ENCODE peak calls at places on chromosomes 2 and 18, in seven cellular contexts. One of them, this sample, is unnamed.

GRCh38 chr18:54585743-54586142 is 5.3 kb upstream of the DYNAP start:
- DNase-seq in stimulated activated CD4-positive, alpha-beta T cell treated with anti-CD3 and anti-CD28 coated beads, Interleukin-12 subunit alpha, Interleukin-12 subunit beta, amount 100 ng/mL, for 4 hours: no peak
- DNase-seq in transverse colon: no peak
- DNase-seq in activated CD8-positive, alpha-beta memory T cell treated with anti-CD3 and anti-CD28 coated beads, Interleukin-2, amount 50 U/mL, for 4 hours: no peak
- DNase-seq in HS-27A: no peak
- DNase-seq in activated T-helper 1 cell treated with anti-CD3 and anti-CD28 coated beads, Interleukin-12 subunit alpha, Interleukin-12 subunit beta, Interleukin-2, Interleukin-4 antibody, amounts not matched to agents 30 ng/mL and 10 ng/mL and 1 ng/mL, durations not matched to agents 14 hours and 24 hours and 36 hours: no peak
- DNase-seq in DMS 273 treated with DMSO at 0.1 percent for 48 hours: no peak
- DNase-seq in this sample: no peak

GRCh38 chr2:27636766-27637165 is 7.9 kb downstream of the GPN1 start:
- DNase-seq in stimulated activated CD4-positive, alpha-beta T cell treated with anti-CD3 and anti-CD28 coated beads, Interleukin-12 subunit alpha, Interleukin-12 subunit beta, amount 100 ng/mL, for 4 hours: no peak
- DNase-seq in transverse colon: no peak
- DNase-seq in activated CD8-positive, alpha-beta memory T cell treated with anti-CD3 and anti-CD28 coated beads, Interleukin-2, amount 50 U/mL, for 4 hours: no peak
- DNase-seq in HS-27A: no peak
- DNase-seq in activated T-helper 1 cell treated with anti-CD3 and anti-CD28 coated beads, Interleukin-12 subunit alpha, Interleukin-12 subunit beta, Interleukin-2, Interleukin-4 antibody, amounts not matched to agents 30 ng/mL and 10 ng/mL and 1 ng/mL, durations not matched to agents 14 hours and 24 hours and 36 hours: no peak
- DNase-seq in DMS 273 treated with DMSO at 0.1 percent for 48 hours: no peak
- DNase-seq in this sample: no peak

GRCh38 chr2:11775384-11775783 is 29.0 kb downstream of the LPIN1 start:
- DNase-seq in stimulated activated CD4-positive, alpha-beta T cell treated with anti-CD3 and anti-CD28 coated beads, Interleukin-12 subunit alpha, Interleukin-12 subunit beta, amount 100 ng/mL, for 4 hours: no peak
- DNase-seq in transverse colon: no peak
- DNase-seq in activated CD8-positive, alpha-beta memory T cell treated with anti-CD3 and anti-CD28 coated beads, Interleukin-2, amount 50 U/mL, for 4 hours: no peak
- DNase-seq in HS-27A: no peak
- DNase-seq in activated T-helper 1 cell treated with anti-CD3 and anti-CD28 coated beads, Interleukin-12 subunit alpha, Interleukin-12 subunit beta, Interleukin-2, Interleukin-4 antibody, amounts not matched to agents 30 ng/mL and 10 ng/mL and 1 ng/mL, durations not matched to agents 14 hours and 24 hours and 36 hours: no peak
- DNase-seq in DMS 273 treated with DMSO at 0.1 percent for 48 hours: no peak
- DNase-seq in this sample: no peak

GRCh38 chr18:7902399-7902839 is 335.3 kb downstream of the PTPRM start:
- DNase-seq in stimulated activated CD4-positive, alpha-beta T cell treated with anti-CD3 and anti-CD28 coated beads, Interleukin-12 subunit alpha, Interleukin-12 subunit beta, amount 100 ng/mL, for 4 hours: no peak
- DNase-seq in transverse colon: peak; percentile 29
- DNase-seq in activated CD8-positive, alpha-beta memory T cell treated with anti-CD3 and anti-CD28 coated beads, Interleukin-2, amount 50 U/mL, for 4 hours: no peak
- DNase-seq in HS-27A: no peak
- DNase-seq in activated T-helper 1 cell treated with anti-CD3 and anti-CD28 coated beads, Interleukin-12 subunit alpha, Interleukin-12 subunit beta, Interleukin-2, Interleukin-4 antibody, amounts not matched to agents 30 ng/mL and 10 ng/mL and 1 ng/mL, durations not matched to agents 14 hours and 24 hours and 36 hours: no peak
- DNase-seq in DMS 273 treated with DMSO at 0.1 percent for 48 hours: no peak
- DNase-seq in this sample: no peak

GRCh38 chr2:70443726-70444125 is 109.9 kb downstream of the TGFA start:
- DNase-seq in stimulated activated CD4-positive, alpha-beta T cell treated with anti-CD3 and anti-CD28 coated beads, Interleukin-12 subunit alpha, Interleukin-12 subunit beta, amount 100 ng/mL, for 4 hours: no peak
- DNase-seq in transverse colon: no peak
- DNase-seq in activated CD8-positive, alpha-beta memory T cell treated with anti-CD3 and anti-CD28 coated beads, Interleukin-2, amount 50 U/mL, for 4 hours: no peak
- DNase-seq in HS-27A: no peak
- DNase-seq in activated T-helper 1 cell treated with anti-CD3 and anti-CD28 coated beads, Interleukin-12 subunit alpha, Interleukin-12 subunit beta, Interleukin-2, Interleukin-4 antibody, amounts not matched to agents 30 ng/mL and 10 ng/mL and 1 ng/mL, durations not matched to agents 14 hours and 24 hours and 36 hours: no peak
- DNase-seq in DMS 273 treated with DMSO at 0.1 percent for 48 hours: no peak
- DNase-seq in this sample: no peak

GRCh38 chr2:66522591-66523379 is 87.9 kb downstream of the MEIS1 start:
- DNase-seq in stimulated activated CD4-positive, alpha-beta T cell treated with anti-CD3 and anti-CD28 coated beads, Interleukin-12 subunit alpha, Interleukin-12 subunit beta, amount 100 ng/mL, for 4 hours: no peak
- DNase-seq in transverse colon: no peak
- DNase-seq in activated CD8-positive, alpha-beta memory T cell treated with anti-CD3 and anti-CD28 coated beads, Interleukin-2, amount 50 U/mL, for 4 hours: no peak
- DNase-seq in HS-27A: no peak
- DNase-seq in activated T-helper 1 cell treated with anti-CD3 and anti-CD28 coated beads, Interleukin-12 subunit alpha, Interleukin-12 subunit beta, Interleukin-2, Interleukin-4 antibody, amounts not matched to agents 30 ng/mL and 10 ng/mL and 1 ng/mL, durations not matched to agents 14 hours and 24 hours and 36 hours: no peak
- DNase-seq in DMS 273 treated with DMSO at 0.1 percent for 48 hours: no peak
- DNase-seq in this sample: no peak

GRCh38 chr18:48490641-48491040 is 48.2 kb upstream of the CTIF start:
- DNase-seq in stimulated activated CD4-positive, alpha-beta T cell treated with anti-CD3 and anti-CD28 coated beads, Interleukin-12 subunit alpha, Interleukin-12 subunit beta, amount 100 ng/mL, for 4 hours: no peak
- DNase-seq in transverse colon: no peak
- DNase-seq in activated CD8-positive, alpha-beta memory T cell treated with anti-CD3 and anti-CD28 coated beads, Interleukin-2, amount 50 U/mL, for 4 hours: no peak
- DNase-seq in HS-27A: no peak
- DNase-seq in activated T-helper 1 cell treated with anti-CD3 and anti-CD28 coated beads, Interleukin-12 subunit alpha, Interleukin-12 subunit beta, Interleukin-2, Interleukin-4 antibody, amounts not matched to agents 30 ng/mL and 10 ng/mL and 1 ng/mL, durations not matched to agents 14 hours and 24 hours and 36 hours: no peak
- DNase-seq in DMS 273 treated with DMSO at 0.1 percent for 48 hours: no peak
- DNase-seq in this sample: no peak

GRCh38 chr2:187527262-187527661 is 27.0 kb downstream of the TFPI start:
- DNase-seq in stimulated activated CD4-positive, alpha-beta T cell treated with anti-CD3 and anti-CD28 coated beads, Interleukin-12 subunit alpha, Interleukin-12 subunit beta, amount 100 ng/mL, for 4 hours: no peak
- DNase-seq in transverse colon: no peak
- DNase-seq in activated CD8-positive, alpha-beta memory T cell treated with anti-CD3 and anti-CD28 coated beads, Interleukin-2, amount 50 U/mL, for 4 hours: no peak
- DNase-seq in HS-27A: no peak
- DNase-seq in activated T-helper 1 cell treated with anti-CD3 and anti-CD28 coated beads, Interleukin-12 subunit alpha, Interleukin-12 subunit beta, Interleukin-2, Interleukin-4 antibody, amounts not matched to agents 30 ng/mL and 10 ng/mL and 1 ng/mL, durations not matched to agents 14 hours and 24 hours and 36 hours: no peak
- DNase-seq in DMS 273 treated with DMSO at 0.1 percent for 48 hours: no peak
- DNase-seq in this sample: no peak

GRCh38 chr2:161946489-161947107 is 127.4 kb downstream of the DPP4 start:
- DNase-seq in stimulated activated CD4-positive, alpha-beta T cell treated with anti-CD3 and anti-CD28 coated beads, Interleukin-12 subunit alpha, Interleukin-12 subunit beta, amount 100 ng/mL, for 4 hours: no peak
- DNase-seq in transverse colon: no peak
- DNase-seq in activated CD8-positive, alpha-beta memory T cell treated with anti-CD3 and anti-CD28 coated beads, Interleukin-2, amount 50 U/mL, for 4 hours: no peak
- DNase-seq in HS-27A: no peak
- DNase-seq in activated T-helper 1 cell treated with anti-CD3 and anti-CD28 coated beads, Interleukin-12 subunit alpha, Interleukin-12 subunit beta, Interleukin-2, Interleukin-4 antibody, amounts not matched to agents 30 ng/mL and 10 ng/mL and 1 ng/mL, durations not matched to agents 14 hours and 24 hours and 36 hours: no peak
- DNase-seq in DMS 273 treated with DMSO at 0.1 percent for 48 hours: peak; percentile 19
- DNase-seq in this sample: no peak

GRCh38 chr2:28664120-28664842 is 87.3 kb upstream of the PPP1CB start:
- DNase-seq in stimulated activated CD4-positive, alpha-beta T cell treated with anti-CD3 and anti-CD28 coated beads, Interleukin-12 subunit alpha, Interleukin-12 subunit beta, amount 100 ng/mL, for 4 hours: no peak
- DNase-seq in transverse colon: peak; percentile 64
- DNase-seq in activated CD8-positive, alpha-beta memory T cell treated with anti-CD3 and anti-CD28 coated beads, Interleukin-2, amount 50 U/mL, for 4 hours: no peak
- DNase-seq in HS-27A: no peak
- DNase-seq in activated T-helper 1 cell treated with anti-CD3 and anti-CD28 coated beads, Interleukin-12 subunit alpha, Interleukin-12 subunit beta, Interleukin-2, Interleukin-4 antibody, amounts not matched to agents 30 ng/mL and 10 ng/mL and 1 ng/mL, durations not matched to agents 14 hours and 24 hours and 36 hours: no peak
- DNase-seq in DMS 273 treated with DMSO at 0.1 percent for 48 hours: no peak
- DNase-seq in this sample: peak; percentile 64

GRCh38 chr18:79848579-79849327 is 51.0 kb downstream of the KCNG2 start:
- DNase-seq in stimulated activated CD4-positive, alpha-beta T cell treated with anti-CD3 and anti-CD28 coated beads, Interleukin-12 subunit alpha, Interleukin-12 subunit beta, amount 100 ng/mL, for 4 hours: no peak
- DNase-seq in transverse colon: no peak
- DNase-seq in activated CD8-positive, alpha-beta memory T cell treated with anti-CD3 and anti-CD28 coated beads, Interleukin-2, amount 50 U/mL, for 4 hours: no peak
- DNase-seq in HS-27A: no peak
- DNase-seq in activated T-helper 1 cell treated with anti-CD3 and anti-CD28 coated beads, Interleukin-12 subunit alpha, Interleukin-12 subunit beta, Interleukin-2, Interleukin-4 antibody, amounts not matched to agents 30 ng/mL and 10 ng/mL and 1 ng/mL, durations not matched to agents 14 hours and 24 hours and 36 hours: no peak
- DNase-seq in DMS 273 treated with DMSO at 0.1 percent for 48 hours: no peak
- DNase-seq in this sample: no peak

GRCh38 chr18:54202851-54203250 is 21.6 kb downstream of the MBD2 start:
- DNase-seq in stimulated activated CD4-positive, alpha-beta T cell treated with anti-CD3 and anti-CD28 coated beads, Interleukin-12 subunit alpha, Interleukin-12 subunit beta, amount 100 ng/mL, for 4 hours: no peak
- DNase-seq in transverse colon: no peak
- DNase-seq in activated CD8-positive, alpha-beta memory T cell treated with anti-CD3 and anti-CD28 coated beads, Interleukin-2, amount 50 U/mL, for 4 hours: no peak
- DNase-seq in HS-27A: no peak
- DNase-seq in activated T-helper 1 cell treated with anti-CD3 and anti-CD28 coated beads, Interleukin-12 subunit alpha, Interleukin-12 subunit beta, Interleukin-2, Interleukin-4 antibody, amounts not matched to agents 30 ng/mL and 10 ng/mL and 1 ng/mL, durations not matched to agents 14 hours and 24 hours and 36 hours: no peak
- DNase-seq in DMS 273 treated with DMSO at 0.1 percent for 48 hours: no peak
- DNase-seq in this sample: no peak

GRCh38 chr2:39508243-39508642 is 71.2 kb upstream of the MAP4K3 start:
- DNase-seq in stimulated activated CD4-positive, alpha-beta T cell treated with anti-CD3 and anti-CD28 coated beads, Interleukin-12 subunit alpha, Interleukin-12 subunit beta, amount 100 ng/mL, for 4 hours: no peak
- DNase-seq in transverse colon: no peak
- DNase-seq in activated CD8-positive, alpha-beta memory T cell treated with anti-CD3 and anti-CD28 coated beads, Interleukin-2, amount 50 U/mL, for 4 hours: no peak
- DNase-seq in HS-27A: no peak
- DNase-seq in activated T-helper 1 cell treated with anti-CD3 and anti-CD28 coated beads, Interleukin-12 subunit alpha, Interleukin-12 subunit beta, Interleukin-2, Interleukin-4 antibody, amounts not matched to agents 30 ng/mL and 10 ng/mL and 1 ng/mL, durations not matched to agents 14 hours and 24 hours and 36 hours: no peak
- DNase-seq in DMS 273 treated with DMSO at 0.1 percent for 48 hours: no peak
- DNase-seq in this sample: no peak

GRCh38 chr2:143900006-143900405 is 619.9 kb downstream of the ZEB2 start:
- DNase-seq in stimulated activated CD4-positive, alpha-beta T cell treated with anti-CD3 and anti-CD28 coated beads, Interleukin-12 subunit alpha, Interleukin-12 subunit beta, amount 100 ng/mL, for 4 hours: no peak
- DNase-seq in transverse colon: no peak
- DNase-seq in activated CD8-positive, alpha-beta memory T cell treated with anti-CD3 and anti-CD28 coated beads, Interleukin-2, amount 50 U/mL, for 4 hours: no peak
- DNase-seq in HS-27A: no peak
- DNase-seq in activated T-helper 1 cell treated with anti-CD3 and anti-CD28 coated beads, Interleukin-12 subunit alpha, Interleukin-12 subunit beta, Interleukin-2, Interleukin-4 antibody, amounts not matched to agents 30 ng/mL and 10 ng/mL and 1 ng/mL, durations not matched to agents 14 hours and 24 hours and 36 hours: no peak
- DNase-seq in DMS 273 treated with DMSO at 0.1 percent for 48 hours: no peak
- DNase-seq in this sample: no peak

GRCh38 chr2:240227538-240228428 is 87.3 kb upstream of the OTOS start:
- DNase-seq in stimulated activated CD4-positive, alpha-beta T cell treated with anti-CD3 and anti-CD28 coated beads, Interleukin-12 subunit alpha, Interleukin-12 subunit beta, amount 100 ng/mL, for 4 hours: no peak
- DNase-seq in transverse colon: no peak
- DNase-seq in activated CD8-positive, alpha-beta memory T cell treated with anti-CD3 and anti-CD28 coated beads, Interleukin-2, amount 50 U/mL, for 4 hours: no peak
- DNase-seq in HS-27A: no peak
- DNase-seq in activated T-helper 1 cell treated with anti-CD3 and anti-CD28 coated beads, Interleukin-12 subunit alpha, Interleukin-12 subunit beta, Interleukin-2, Interleukin-4 antibody, amounts not matched to agents 30 ng/mL and 10 ng/mL and 1 ng/mL, durations not matched to agents 14 hours and 24 hours and 36 hours: no peak
- DNase-seq in DMS 273 treated with DMSO at 0.1 percent for 48 hours: no peak
- DNase-seq in this sample: peak; percentile 7

GRCh38 chr2:120442923-120443571 is 97.1 kb downstream of the INHBB start:
- DNase-seq in stimulated activated CD4-positive, alpha-beta T cell treated with anti-CD3 and anti-CD28 coated beads, Interleukin-12 subunit alpha, Interleukin-12 subunit beta, amount 100 ng/mL, for 4 hours: peak; percentile 13
- DNase-seq in transverse colon: peak; percentile 81
- DNase-seq in activated CD8-positive, alpha-beta memory T cell treated with anti-CD3 and anti-CD28 coated beads, Interleukin-2, amount 50 U/mL, for 4 hours: no peak
- DNase-seq in HS-27A: no peak
- DNase-seq in activated T-helper 1 cell treated with anti-CD3 and anti-CD28 coated beads, Interleukin-12 subunit alpha, Interleukin-12 subunit beta, Interleukin-2, Interleukin-4 antibody, amounts not matched to agents 30 ng/mL and 10 ng/mL and 1 ng/mL, durations not matched to agents 14 hours and 24 hours and 36 hours: peak; percentile 15
- DNase-seq in DMS 273 treated with DMSO at 0.1 percent for 48 hours: no peak
- DNase-seq in this sample: peak; percentile 92

GRCh38 chr2:140354544-140354943 is 1574.4 kb upstream of the NXPH2 start:
- DNase-seq in stimulated activated CD4-positive, alpha-beta T cell treated with anti-CD3 and anti-CD28 coated beads, Interleukin-12 subunit alpha, Interleukin-12 subunit beta, amount 100 ng/mL, for 4 hours: no peak
- DNase-seq in transverse colon: no peak
- DNase-seq in activated CD8-positive, alpha-beta memory T cell treated with anti-CD3 and anti-CD28 coated beads, Interleukin-2, amount 50 U/mL, for 4 hours: no peak
- DNase-seq in HS-27A: no peak
- DNase-seq in activated T-helper 1 cell treated with anti-CD3 and anti-CD28 coated beads, Interleukin-12 subunit alpha, Interleukin-12 subunit beta, Interleukin-2, Interleukin-4 antibody, amounts not matched to agents 30 ng/mL and 10 ng/mL and 1 ng/mL, durations not matched to agents 14 hours and 24 hours and 36 hours: no peak
- DNase-seq in DMS 273 treated with DMSO at 0.1 percent for 48 hours: no peak
- DNase-seq in this sample: no peak

GRCh38 chr2:2647156-2647555 is 316.1 kb upstream of the MYT1L start:
- DNase-seq in stimulated activated CD4-positive, alpha-beta T cell treated with anti-CD3 and anti-CD28 coated beads, Interleukin-12 subunit alpha, Interleukin-12 subunit beta, amount 100 ng/mL, for 4 hours: no peak
- DNase-seq in transverse colon: no peak
- DNase-seq in activated CD8-positive, alpha-beta memory T cell treated with anti-CD3 and anti-CD28 coated beads, Interleukin-2, amount 50 U/mL, for 4 hours: no peak
- DNase-seq in HS-27A: no peak
- DNase-seq in activated T-helper 1 cell treated with anti-CD3 and anti-CD28 coated beads, Interleukin-12 subunit alpha, Interleukin-12 subunit beta, Interleukin-2, Interleukin-4 antibody, amounts not matched to agents 30 ng/mL and 10 ng/mL and 1 ng/mL, durations not matched to agents 14 hours and 24 hours and 36 hours: no peak
- DNase-seq in DMS 273 treated with DMSO at 0.1 percent for 48 hours: no peak
- DNase-seq in this sample: no peak

This sample was measured in stomach.